ENCODE peak calls at places on chromosomes 13 and 19, in seven cellular contexts. P is A549, I is amniotic stem cell, Y is GM12891, U is RPMI8226, Q is memory B cell, F is posterior cingulate gyrus. A is an unnamed sample.

GRCh38 chr13:48975101-48975925 is at the start of gene FNDC3A:
- DNase-seq in P (peak), I (peak), Y (peak), U (peak), Q (no peak), F (peak), A (peak)

GRCh38 chr13:52926971-52927370 is 78.5 kb upstream of the PCDH8 start:
- DNase-seq in P (no peak), I (no peak), Y (no peak), U (no peak), Q (no peak), F (no peak), A (no peak)

GRCh38 chr19:46890423-46891170 is 29.8 kb downstream of the ARHGAP35 start:
- DNase-seq in P (peak), I (no peak), Y (no peak), U (no peak), Q (no peak), F (no peak), A (no peak)

GRCh38 chr13:97307882-97308624 is 85.9 kb downstream of the MBNL2 start:
- DNase-seq in P (peak), I (peak), Y (no peak), U (no peak), Q (no peak), F (peak), A (no peak)

GRCh38 chr13:94590744-94591143 is 5.2 kb downstream of the TGDS start:
- DNase-seq in P (no peak), I (no peak), Y (no peak), U (no peak), Q (no peak), F (no peak), A (no peak)

GRCh38 chr19:18972301-18972831 is 31.3 kb upstream of the HOMER3 start:
- DNase-seq in P (no peak), I (peak), Y (no peak), U (no peak), Q (no peak), F (no peak), A (no peak)

GRCh38 chr19:31641591-31641990 is 292.4 kb upstream of the TSHZ3 start:
- DNase-seq in P (no peak), I (no peak), Y (no peak), U (no peak), Q (no peak), F (no peak), A (no peak)

GRCh38 chr13:102903659-102904407 is 58.0 kb downstream of the ERCC5 start:
- DNase-seq in P (peak), I (no peak), Y (no peak), U (no peak), Q (no peak), F (no peak), A (no peak)

GRCh38 chr13:60583911-60584753 is 187.1 kb downstream of the TDRD3 start:
- DNase-seq in P (no peak), I (no peak), Y (no peak), U (no peak), Q (no peak), F (peak), A (no peak)

GRCh38 chr19:13839193-13839937 is 37.6 kb upstream of the NANOS3 start:
- DNase-seq in P (no peak), I (peak), Y (peak), U (peak), Q (peak), F (peak), A (peak)

GRCh38 chr19:40269216-40269940 is 15.8 kb downstream of the AKT2 start:
- DNase-seq in P (no peak), I (no peak), Y (no peak), U (no peak), Q (no peak), F (no peak), A (no peak)

GRCh38 chr13:21674271-21675009 is 3.6 kb downstream of the FGF9 start:
- DNase-seq in P (no peak), I (no peak), Y (no peak), U (peak), Q (no peak), F (peak), A (peak)

GRCh38 chr13:50291611-50292010 is 276.4 kb downstream of the KCNRG start:
- DNase-seq in P (no peak), I (no peak), Y (no peak), U (no peak), Q (no peak), F (no peak), A (no peak)

GRCh38 chr13:85724554-85725432 is 74.4 kb downstream of the SLITRK6 start:
- DNase-seq in P (no peak), I (no peak), Y (no peak), U (no peak), Q (no peak), F (no peak), A (no peak)

GRCh38 chr19:45368737-45369340 is 1.5 kb downstream of the ERCC2 start:
- DNase-seq in P (no peak), I (no peak), Y (no peak), U (no peak), Q (no peak), F (no peak), A (no peak)

GRCh38 chr13:40146586-40147240 is 491.3 kb downstream of the COG6 start:
- DNase-seq in P (no peak), I (no peak), Y (no peak), U (peak), Q (no peak), F (no peak), A (no peak)

GRCh38 chr19:55389386-55390317 is 3.9 kb downstream of the RPL28 start:
- DNase-seq in P (no peak), I (no peak), Y (no peak), U (no peak), Q (no peak), F (no peak), A (no peak)

GRCh38 chr13:27289016-27289665 is 18.5 kb downstream of the RASL11A start:
- DNase-seq in P (no peak), I (no peak), Y (no peak), U (no peak), Q (no peak), F (no peak), A (no peak)

GRCh38 chr19:1690570-1691307 is 38.3 kb upstream of the TCF3 start:
- DNase-seq in P (no peak), I (no peak), Y (no peak), U (peak), Q (peak), F (no peak), A (no peak)

GRCh38 chr19:39207293-39207836 is 3.3 kb upstream of the SYCN start:
- DNase-seq in P (no peak), I (no peak), Y (no peak), U (no peak), Q (no peak), F (no peak), A (no peak)

GRCh38 chr13:99191900-99192399 is 8.7 kb upstream of the UBAC2 start:
- DNase-seq in P (no peak), I (no peak), Y (no peak), U (peak), Q (no peak), F (no peak), A (no peak)